ENCODE peak calls at places on chromosomes 4 and X, in seven cellular contexts. One of them, this sample, is unnamed.

GRCh38 chr4:19776021-19776459 is 475.7 kb upstream of the SLIT2 start:
- DNase-seq in naive thymus-derived CD8-positive, alpha-beta T cell: no peak
- DNase-seq in NCI-H2227 treated with DMSO at 0.1 percent for 48 hours: peak
- DNase-seq in NCI-H1105: peak
- DNase-seq in activated T-helper 1 cell treated with Interleukin-2 at 50 U/mL for 16 hours: no peak
- DNase-seq in Karpas-422: no peak
- DNase-seq in mammary epithelial cell: peak
- DNase-seq in this sample: no peak

GRCh38 chr4:139785356-139785755 is 119.7 kb downstream of the MGST2 start:
- DNase-seq in naive thymus-derived CD8-positive, alpha-beta T cell: no peak
- DNase-seq in NCI-H2227 treated with DMSO at 0.1 percent for 48 hours: no peak
- DNase-seq in NCI-H1105: no peak
- DNase-seq in activated T-helper 1 cell treated with Interleukin-2 at 50 U/mL for 16 hours: no peak
- DNase-seq in Karpas-422: no peak
- DNase-seq in mammary epithelial cell: no peak
- DNase-seq in this sample: no peak

GRCh38 chrX:150163181-150163930 is 199.8 kb upstream of the MAMLD1 start:
- DNase-seq in naive thymus-derived CD8-positive, alpha-beta T cell: no peak
- DNase-seq in NCI-H2227 treated with DMSO at 0.1 percent for 48 hours: no peak
- DNase-seq in NCI-H1105: no peak
- DNase-seq in activated T-helper 1 cell treated with Interleukin-2 at 50 U/mL for 16 hours: no peak
- DNase-seq in Karpas-422: no peak
- DNase-seq in mammary epithelial cell: no peak
- DNase-seq in this sample: no peak

GRCh38 chr4:16827762-16828724 is 70.4 kb downstream of the LDB2 start:
- DNase-seq in naive thymus-derived CD8-positive, alpha-beta T cell: no peak
- DNase-seq in NCI-H2227 treated with DMSO at 0.1 percent for 48 hours: no peak
- DNase-seq in NCI-H1105: no peak
- DNase-seq in activated T-helper 1 cell treated with Interleukin-2 at 50 U/mL for 16 hours: no peak
- DNase-seq in Karpas-422: no peak
- DNase-seq in mammary epithelial cell: no peak
- DNase-seq in this sample: no peak

GRCh38 chrX:1527457-1527856 is 9.5 kb downstream of the P2RY8 start:
- DNase-seq in naive thymus-derived CD8-positive, alpha-beta T cell: no peak
- DNase-seq in NCI-H2227 treated with DMSO at 0.1 percent for 48 hours: no peak
- DNase-seq in NCI-H1105: no peak
- DNase-seq in activated T-helper 1 cell treated with Interleukin-2 at 50 U/mL for 16 hours: no peak
- DNase-seq in Karpas-422: no peak
- DNase-seq in mammary epithelial cell: no peak
- DNase-seq in this sample: no peak

GRCh38 chr4:87543835-87544461 is 14.8 kb upstream of the SPARCL1 start:
- DNase-seq in naive thymus-derived CD8-positive, alpha-beta T cell: no peak
- DNase-seq in NCI-H2227 treated with DMSO at 0.1 percent for 48 hours: peak
- DNase-seq in NCI-H1105: no peak
- DNase-seq in activated T-helper 1 cell treated with Interleukin-2 at 50 U/mL for 16 hours: no peak
- DNase-seq in Karpas-422: peak
- DNase-seq in mammary epithelial cell: peak
- DNase-seq in this sample: no peak

GRCh38 chr4:37685726-37686372 is 327 bp downstream of the RELL1 start:
- DNase-seq in naive thymus-derived CD8-positive, alpha-beta T cell: peak
- DNase-seq in NCI-H2227 treated with DMSO at 0.1 percent for 48 hours: no peak
- DNase-seq in NCI-H1105: no peak
- DNase-seq in activated T-helper 1 cell treated with Interleukin-2 at 50 U/mL for 16 hours: peak
- DNase-seq in Karpas-422: peak
- DNase-seq in mammary epithelial cell: no peak
- DNase-seq in this sample: peak

GRCh38 chr4:150366487-150366999 is 215.4 kb upstream of the MAB21L2 start:
- DNase-seq in naive thymus-derived CD8-positive, alpha-beta T cell: no peak
- DNase-seq in NCI-H2227 treated with DMSO at 0.1 percent for 48 hours: peak
- DNase-seq in NCI-H1105: peak
- DNase-seq in activated T-helper 1 cell treated with Interleukin-2 at 50 U/mL for 16 hours: no peak
- DNase-seq in Karpas-422: peak
- DNase-seq in mammary epithelial cell: no peak
- DNase-seq in this sample: no peak

GRCh38 chr4:6926681-6927478 is 17.3 kb downstream of the TBC1D14 start:
- DNase-seq in naive thymus-derived CD8-positive, alpha-beta T cell: peak
- DNase-seq in NCI-H2227 treated with DMSO at 0.1 percent for 48 hours: peak
- DNase-seq in NCI-H1105: no peak
- DNase-seq in activated T-helper 1 cell treated with Interleukin-2 at 50 U/mL for 16 hours: peak
- DNase-seq in Karpas-422: no peak
- DNase-seq in mammary epithelial cell: no peak
- DNase-seq in this sample: peak

GRCh38 chr4:2366252-2367192 is 51.9 kb downstream of the ZFYVE28 start:
- DNase-seq in naive thymus-derived CD8-positive, alpha-beta T cell: no peak
- DNase-seq in NCI-H2227 treated with DMSO at 0.1 percent for 48 hours: peak
- DNase-seq in NCI-H1105: peak
- DNase-seq in activated T-helper 1 cell treated with Interleukin-2 at 50 U/mL for 16 hours: no peak
- DNase-seq in Karpas-422: peak
- DNase-seq in mammary epithelial cell: no peak
- DNase-seq in this sample: no peak

GRCh38 chr4:1178300-1179088 is 6.1 kb upstream of the SPON2 start:
- DNase-seq in naive thymus-derived CD8-positive, alpha-beta T cell: no peak
- DNase-seq in NCI-H2227 treated with DMSO at 0.1 percent for 48 hours: no peak
- DNase-seq in NCI-H1105: no peak
- DNase-seq in activated T-helper 1 cell treated with Interleukin-2 at 50 U/mL for 16 hours: no peak
- DNase-seq in Karpas-422: no peak
- DNase-seq in mammary epithelial cell: peak
- DNase-seq in this sample: no peak

GRCh38 chrX:40504801-40505605 is 75.8 kb upstream of the ATP6AP2 start:
- DNase-seq in naive thymus-derived CD8-positive, alpha-beta T cell: no peak
- DNase-seq in NCI-H2227 treated with DMSO at 0.1 percent for 48 hours: no peak
- DNase-seq in NCI-H1105: no peak
- DNase-seq in activated T-helper 1 cell treated with Interleukin-2 at 50 U/mL for 16 hours: no peak
- DNase-seq in Karpas-422: no peak
- DNase-seq in mammary epithelial cell: peak
- DNase-seq in this sample: no peak

This sample was measured in effector CD8-positive, alpha-beta T cell.